ENCODE peak calls at places on chromosomes 5 and 9, in seven cellular contexts. One of them, this sample, is unnamed. For H3K36me3, the result is how much of the 10 kb centered on the place peaks cover.

GRCh38 chr9:116633444-116633843 is 53.7 kb upstream of the TRIM32 start:
- DNase-seq in astrocyte: peak
- DNase-seq in right atrium auricular region: no peak
- DNase-seq in cardiac muscle cell: no peak
- DNase-seq in heart left ventricle: peak
- DNase-seq in fibroblast of lung: peak
- DNase-seq in upper lobe of right lung: no peak
- DNase-seq in this sample: no peak

GRCh38 chr5:157072508-157072907 is 13.6 kb upstream of the HAVCR1 start:
- DNase-seq in cardiac muscle cell: no peak
- DNase-seq in astrocyte: no peak
- DNase-seq in heart left ventricle: no peak
- DNase-seq in fibroblast of lung: no peak
- DNase-seq in right atrium auricular region: no peak
- DNase-seq in upper lobe of right lung: no peak
- DNase-seq in this sample: no peak

GRCh38 chr5:170339780-170340167 is 42.2 kb upstream of the LCP2 start:
- DNase-seq in cardiac muscle cell: no peak
- DNase-seq in heart left ventricle: no peak
- DNase-seq in upper lobe of right lung: no peak
- DNase-seq in fibroblast of lung: no peak
- DNase-seq in astrocyte: no peak
- DNase-seq in right atrium auricular region: no peak
- DNase-seq in this sample: no peak

GRCh38 chr9:95494022-95494415 is 22.8 kb downstream of the PTCH1 start:
- DNase-seq in heart left ventricle: no peak
- DNase-seq in astrocyte: no peak
- DNase-seq in fibroblast of lung: no peak
- DNase-seq in cardiac muscle cell: no peak
- DNase-seq in upper lobe of right lung: no peak
- DNase-seq in right atrium auricular region: no peak
- DNase-seq in this sample: peak

GRCh38 chr5:109453251-109453650 is 43.5 kb upstream of the PJA2 start:
- DNase-seq in upper lobe of right lung: no peak
- DNase-seq in right atrium auricular region: no peak
- DNase-seq in cardiac muscle cell: no peak
- DNase-seq in heart left ventricle: no peak
- DNase-seq in astrocyte: peak
- DNase-seq in fibroblast of lung: peak
- DNase-seq in this sample: no peak

GRCh38 chr9:89879711-89880110 is 274.9 kb downstream of the GADD45G start:
- DNase-seq in right atrium auricular region: peak
- DNase-seq in fibroblast of lung: no peak
- DNase-seq in astrocyte: no peak
- DNase-seq in upper lobe of right lung: peak
- DNase-seq in cardiac muscle cell: no peak
- DNase-seq in heart left ventricle: peak
- DNase-seq in this sample: peak

GRCh38 chr9:130010151-130010988 is 32.6 kb downstream of the FNBP1 start:
- DNase-seq in cardiac muscle cell: no peak
- DNase-seq in astrocyte: no peak
- DNase-seq in fibroblast of lung: no peak
- DNase-seq in heart left ventricle: no peak
- DNase-seq in right atrium auricular region: no peak
- DNase-seq in upper lobe of right lung: no peak
- DNase-seq in this sample: no peak

GRCh38 chr5:758698-759053 is 25.9 kb downstream of the ZDHHC11B start:
- DNase-seq in heart left ventricle: peak
- DNase-seq in cardiac muscle cell: no peak
- DNase-seq in right atrium auricular region: no peak
- DNase-seq in upper lobe of right lung: peak
- DNase-seq in astrocyte: no peak
- DNase-seq in fibroblast of lung: no peak
- DNase-seq in this sample: no peak

GRCh38 chr5:33477816-33478215 is 37.1 kb downstream of the TARS1 start:
- DNase-seq in upper lobe of right lung: no peak
- DNase-seq in right atrium auricular region: no peak
- DNase-seq in cardiac muscle cell: no peak
- DNase-seq in heart left ventricle: no peak
- DNase-seq in fibroblast of lung: no peak
- DNase-seq in astrocyte: no peak
- DNase-seq in this sample: no peak

GRCh38 chr9:128105538-128106175 is 21.9 kb downstream of the PTGES2 start:
- DNase-seq in heart left ventricle: no peak
- DNase-seq in fibroblast of lung: no peak
- DNase-seq in upper lobe of right lung: no peak
- DNase-seq in astrocyte: no peak
- DNase-seq in right atrium auricular region: no peak
- DNase-seq in cardiac muscle cell: no peak
- DNase-seq in this sample: peak

GRCh38 chr5:143134269-143134668 is 269.2 kb downstream of the NR3C1 start:
- DNase-seq in fibroblast of lung: peak
- DNase-seq in astrocyte: peak
- DNase-seq in upper lobe of right lung: no peak
- DNase-seq in right atrium auricular region: no peak
- DNase-seq in cardiac muscle cell: no peak
- DNase-seq in heart left ventricle: no peak
- DNase-seq in this sample: no peak
- H3K4me3 ChIP-seq in fibroblast of lung: no peak
- H3K4me3 ChIP-seq in astrocyte: no peak
- H3K4me3 ChIP-seq in upper lobe of right lung: no peak
- H3K4me3 ChIP-seq in right atrium auricular region: no peak
- H3K4me3 ChIP-seq in cardiac muscle cell: no peak
- H3K4me3 ChIP-seq in heart left ventricle: no peak
- H3K4me3 ChIP-seq in this sample: no peak

DNA sequence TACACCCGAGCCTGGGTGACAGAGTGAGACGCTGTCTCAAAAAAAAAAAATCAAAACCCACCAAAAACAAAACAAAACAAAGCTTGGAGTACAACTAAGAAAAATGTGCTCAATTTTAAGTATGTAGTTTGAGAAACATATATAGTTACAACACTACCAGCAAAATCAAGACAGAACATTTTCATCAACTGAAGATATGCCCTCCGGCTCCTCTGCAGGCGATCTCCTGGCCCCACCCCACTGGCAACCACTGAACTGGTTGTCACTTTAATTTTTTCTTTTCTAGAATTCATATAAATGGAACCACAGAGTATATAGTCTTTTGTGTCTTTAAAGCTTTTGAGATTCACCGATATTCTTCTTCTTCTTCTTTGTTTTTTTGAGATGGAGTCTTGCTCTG is 35.0 kb downstream of the CNOT8 start:
- DNase-seq in cardiac muscle cell: no peak
- DNase-seq in fibroblast of lung: no peak
- DNase-seq in right atrium auricular region: no peak
- DNase-seq in upper lobe of right lung: no peak
- DNase-seq in heart left ventricle: no peak
- DNase-seq in astrocyte: no peak
- DNase-seq in this sample: no peak
- H3K36me3 ChIP-seq in cardiac muscle cell: under half
- H3K36me3 ChIP-seq in fibroblast of lung: under half
- H3K36me3 ChIP-seq in right atrium auricular region: half or more
- H3K36me3 ChIP-seq in upper lobe of right lung: half or more
- H3K36me3 ChIP-seq in heart left ventricle: half or more
- H3K36me3 ChIP-seq in astrocyte: half or more
- H3K36me3 ChIP-seq in this sample: half or more

GRCh38 chr5:16505904-16506303 is 40.3 kb upstream of the ZNF622 start:
- DNase-seq in upper lobe of right lung: no peak
- DNase-seq in cardiac muscle cell: no peak
- DNase-seq in fibroblast of lung: no peak
- DNase-seq in heart left ventricle: no peak
- DNase-seq in astrocyte: no peak
- DNase-seq in right atrium auricular region: no peak
- DNase-seq in this sample: no peak
- H3K4me3 ChIP-seq in upper lobe of right lung: no peak
- H3K4me3 ChIP-seq in cardiac muscle cell: no peak
- H3K4me3 ChIP-seq in fibroblast of lung: no peak
- H3K4me3 ChIP-seq in heart left ventricle: peak
- H3K4me3 ChIP-seq in astrocyte: no peak
- H3K4me3 ChIP-seq in right atrium auricular region: peak
- H3K4me3 ChIP-seq in this sample: no peak

GRCh38 chr9:120454427-120454826 is 125.5 kb downstream of the CDK5RAP2 start:
- DNase-seq in cardiac muscle cell: no peak
- DNase-seq in fibroblast of lung: no peak
- DNase-seq in upper lobe of right lung: no peak
- DNase-seq in astrocyte: no peak
- DNase-seq in heart left ventricle: no peak
- DNase-seq in right atrium auricular region: peak
- DNase-seq in this sample: no peak

GRCh38 chr9:120456218-120456617 is 123.7 kb downstream of the CDK5RAP2 start:
- DNase-seq in right atrium auricular region: no peak
- DNase-seq in astrocyte: no peak
- DNase-seq in fibroblast of lung: no peak
- DNase-seq in cardiac muscle cell: no peak
- DNase-seq in heart left ventricle: no peak
- DNase-seq in upper lobe of right lung: no peak
- DNase-seq in this sample: no peak

GRCh38 chr9:120453792-120454191 is 126.2 kb downstream of the CDK5RAP2 start:
- DNase-seq in right atrium auricular region: no peak
- DNase-seq in heart left ventricle: no peak
- DNase-seq in upper lobe of right lung: no peak
- DNase-seq in fibroblast of lung: no peak
- DNase-seq in astrocyte: no peak
- DNase-seq in cardiac muscle cell: no peak
- DNase-seq in this sample: no peak

GRCh38 chr9:120447959-120448500 is 131.9 kb downstream of the CDK5RAP2 start:
- DNase-seq in astrocyte: no peak
- DNase-seq in fibroblast of lung: no peak
- DNase-seq in right atrium auricular region: peak
- DNase-seq in upper lobe of right lung: no peak
- DNase-seq in cardiac muscle cell: no peak
- DNase-seq in heart left ventricle: no peak
- DNase-seq in this sample: no peak

GRCh38 chr9:120452631-120453030 is 127.3 kb downstream of the CDK5RAP2 start:
- DNase-seq in upper lobe of right lung: no peak
- DNase-seq in cardiac muscle cell: no peak
- DNase-seq in heart left ventricle: no peak
- DNase-seq in astrocyte: no peak
- DNase-seq in fibroblast of lung: no peak
- DNase-seq in right atrium auricular region: no peak
- DNase-seq in this sample: no peak
- H3K36me3 ChIP-seq in upper lobe of right lung: under half
- H3K36me3 ChIP-seq in cardiac muscle cell: under half
- H3K36me3 ChIP-seq in heart left ventricle: half or more
- H3K36me3 ChIP-seq in astrocyte: under half
- H3K36me3 ChIP-seq in fibroblast of lung: under half
- H3K36me3 ChIP-seq in right atrium auricular region: under half
- H3K36me3 ChIP-seq in this sample: half or more

GRCh38 chr5:45694255-45694834 is 1.8 kb downstream of the HCN1 start:
- DNase-seq in cardiac muscle cell: peak
- DNase-seq in right atrium auricular region: no peak
- DNase-seq in astrocyte: no peak
- DNase-seq in heart left ventricle: no peak
- DNase-seq in fibroblast of lung: no peak
- DNase-seq in upper lobe of right lung: no peak
- DNase-seq in this sample: no peak
- H3K4me3 ChIP-seq in cardiac muscle cell: peak
- H3K4me3 ChIP-seq in right atrium auricular region: peak
- H3K4me3 ChIP-seq in astrocyte: no peak
- H3K4me3 ChIP-seq in heart left ventricle: no peak
- H3K4me3 ChIP-seq in fibroblast of lung: no peak
- H3K4me3 ChIP-seq in upper lobe of right lung: no peak
- H3K4me3 ChIP-seq in this sample: no peak

DNA sequence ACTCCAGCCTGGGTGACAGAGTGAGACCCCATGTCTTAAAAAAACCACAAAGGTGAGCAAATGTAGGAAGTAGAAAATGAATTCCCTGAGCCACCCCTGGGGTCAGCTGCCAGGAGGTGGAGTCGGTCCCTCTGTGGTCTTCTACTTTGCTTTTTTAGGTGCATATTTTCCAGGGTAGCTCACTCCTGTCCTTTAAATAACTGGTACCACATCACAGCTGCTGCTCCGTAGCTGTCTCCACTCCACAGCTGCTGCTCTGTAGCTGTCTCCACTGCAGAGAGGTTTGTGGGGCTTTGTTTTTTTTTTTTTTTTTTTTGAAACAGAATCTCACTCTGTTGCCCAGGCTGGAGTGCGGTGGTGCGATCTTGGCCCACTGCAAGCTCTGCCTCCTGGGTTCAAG is 8.9 kb downstream of the WDR5 start:
- DNase-seq in fibroblast of lung: peak
- DNase-seq in right atrium auricular region: no peak
- DNase-seq in heart left ventricle: no peak
- DNase-seq in upper lobe of right lung: no peak
- DNase-seq in astrocyte: no peak
- DNase-seq in cardiac muscle cell: no peak
- DNase-seq in this sample: no peak
- H3K36me3 ChIP-seq in fibroblast of lung: under half
- H3K36me3 ChIP-seq in right atrium auricular region: half or more
- H3K36me3 ChIP-seq in heart left ventricle: half or more
- H3K36me3 ChIP-seq in upper lobe of right lung: half or more
- H3K36me3 ChIP-seq in astrocyte: under half
- H3K36me3 ChIP-seq in cardiac muscle cell: half or more
- H3K36me3 ChIP-seq in this sample: half or more